ENCODE peak calls at places on chromosomes 7 and 10, in nine cellular contexts. C is GM12892; O is effector CD4-positive, alpha-beta T cell; U is stimulated activated CD4-positive, alpha-beta T cell treated with anti-CD3 and anti-CD28 coated beads, TNF-alpha, amount 100 ng/mL, for 1 hour; Q is neural progenitor cell; K is naive B cell; V is NCI-H1092; E is activated T-cell treated with anti-CD3 and anti-CD28 coated beads, Interleukin-2, amount 50 U/mL, for 48 hours; T is HTR-8/SVneo. M is an unnamed sample.

GRCh38 chr7:39618868-39619267 is 4.5 kb upstream of the RALA start:
- DNase-seq in Q (no peak), T (no peak), V (no peak), C (no peak), E (no peak), O (no peak), K (no peak), U (no peak), M (no peak)

GRCh38 chr10:77151395-77151794 is 486.2 kb downstream of the KCNMA1 start:
- DNase-seq in C (no peak), K (no peak), O (no peak), Q (no peak), T (no peak), U (no peak), E (no peak), V (no peak), M (no peak)

GRCh38 chr7:35805876-35806275 is 5.0 kb downstream of the SEPTIN7 start:
- DNase-seq in U (no peak), Q (no peak), E (no peak), T (no peak), C (no peak), O (no peak), K (no peak), V (no peak), M (no peak)

GRCh38 chr10:130761032-130761575 is 550.4 kb downstream of the TCERG1L start:
- DNase-seq in K (no peak), V (no peak), C (no peak), T (no peak), Q (no peak), U (no peak), O (no peak), E (no peak), M (no peak)

GRCh38 chr7:47078241-47078640 is 503.7 kb downstream of the TNS3 start:
- DNase-seq in K (no peak), O (no peak), Q (no peak), U (no peak), E (no peak), V (no peak), T (no peak), C (no peak), M (no peak)

GRCh38 chr10:63515002-63515763 is 6.0 kb upstream of the REEP3 start:
- DNase-seq in O (no peak), Q (peak), C (no peak), T (peak), E (no peak), U (no peak), V (no peak), K (no peak), M (no peak)

GRCh38 chr7:139739863-139740597 is 37.8 kb downstream of the HIPK2 start:
- DNase-seq in U (no peak), K (no peak), O (no peak), E (no peak), V (peak), T (no peak), C (no peak), Q (no peak), M (no peak)

GRCh38 chr10:96415896-96416554 is 57.2 kb upstream of the OPALIN start:
- DNase-seq in C (no peak), U (no peak), O (no peak), E (no peak), Q (no peak), K (no peak), V (no peak), T (no peak), M (no peak)

GRCh38 chr10:16957038-16957437 is 139.8 kb upstream of the RSU1 start:
- DNase-seq in Q (no peak), O (no peak), E (no peak), C (no peak), T (no peak), U (no peak), K (no peak), V (no peak), M (no peak)

GRCh38 chr7:73838642-73839041 is 3.7 kb downstream of the METTL27 start:
- DNase-seq in K (no peak), O (no peak), T (no peak), V (no peak), C (no peak), U (no peak), Q (no peak), E (no peak), M (no peak)

GRCh38 chr7:1950066-1950622 is 280.1 kb downstream of the ELFN1 start:
- DNase-seq in U (no peak), E (no peak), T (no peak), Q (no peak), O (no peak), C (no peak), V (no peak), K (no peak), M (no peak)

GRCh38 chr10:43203491-43204393 is 63.1 kb downstream of the RASGEF1A start:
- DNase-seq in K (peak), C (peak), E (peak), T (no peak), V (no peak), Q (peak), O (no peak), U (no peak), M (no peak)

GRCh38 chr7:50660040-50660829 is 95.0 kb upstream of the DDC start:
- DNase-seq in T (no peak), O (peak), K (peak), Q (no peak), V (no peak), U (no peak), E (peak), C (no peak), M (no peak)

GRCh38 chr7:85030893-85031292 is 156.0 kb downstream of the SEMA3D start:
- DNase-seq in K (peak), T (peak), E (no peak), O (no peak), U (no peak), C (no peak), V (no peak), Q (peak), M (no peak)

GRCh38 chr7:131188367-131189339 is 139.0 kb upstream of the MKLN1 start:
- DNase-seq in T (peak), E (peak), U (peak), O (peak), V (no peak), Q (no peak), K (no peak), C (no peak), M (no peak)

GRCh38 chr7:79531116-79531515 is 77.6 kb upstream of the MAGI2 start:
- DNase-seq in T (no peak), K (no peak), V (no peak), E (no peak), Q (no peak), U (no peak), C (no peak), O (no peak), M (no peak)

GRCh38 chr10:51716981-51717380 is 17.6 kb upstream of the CSTF2T start:
- DNase-seq in E (no peak), Q (no peak), V (no peak), O (no peak), K (no peak), U (no peak), C (no peak), T (no peak), M (no peak)

GRCh38 chr10:73597346-73597745 is 6.2 kb upstream of the USP54 start:
- DNase-seq in C (no peak), Q (no peak), E (no peak), T (no peak), U (no peak), V (no peak), O (no peak), K (no peak), M (no peak)

GRCh38 chr7:157431173-157431950 is 94.6 kb downstream of the DNAJB6 start:
- DNase-seq in O (no peak), E (no peak), K (no peak), T (no peak), C (no peak), V (no peak), Q (no peak), U (no peak), M (no peak)

GRCh38 chr7:7548407-7548806 is 12.7 kb upstream of the COL28A1 start:
- DNase-seq in C (no peak), T (no peak), K (no peak), E (no peak), Q (no peak), V (no peak), O (no peak), U (no peak), M (no peak)

GRCh38 chr10:97031459-97031858 is 154.3 kb downstream of the SLIT1 start:
- DNase-seq in C (no peak), U (no peak), O (no peak), T (no peak), V (no peak), Q (no peak), E (no peak), K (no peak), M (no peak)

GRCh38 chr10:64397125-64397524 is 875.9 kb downstream of the REEP3 start:
- DNase-seq in U (no peak), O (no peak), T (no peak), Q (no peak), K (no peak), E (no peak), C (no peak), V (no peak), M (no peak)

GRCh38 chr7:5396542-5396941 is 27.1 kb downstream of the TNRC18 start:
- DNase-seq in V (no peak), Q (no peak), E (peak), C (peak), T (no peak), O (peak), K (peak), U (peak), M (peak)

GRCh38 chr7:50594136-50594535 is 28.9 kb upstream of the DDC start:
- DNase-seq in V (no peak), E (no peak), C (no peak), K (no peak), U (no peak), Q (no peak), O (no peak), T (no peak), M (no peak)

GRCh38 chr10:74932648-74933047 is 106.2 kb downstream of the KAT6B start:
- DNase-seq in K (no peak), E (no peak), C (no peak), Q (no peak), O (no peak), U (no peak), T (no peak), V (peak), M (peak)

GRCh38 chr10:34249634-34250033 is 565.5 kb downstream of the PARD3 start:
- DNase-seq in Q (peak), T (peak), U (no peak), V (peak), O (no peak), E (no peak), K (no peak), C (no peak), M (peak)

GRCh38 chr7:71155236-71155635 is 23.3 kb downstream of the GALNT17 start:
- DNase-seq in E (no peak), C (no peak), V (no peak), Q (no peak), T (no peak), U (no peak), K (no peak), O (no peak), M (no peak)

GRCh38 chr10:54363390-54363789 is 437.6 kb downstream of the PCDH15 start:
- DNase-seq in T (no peak), C (no peak), E (no peak), U (no peak), V (no peak), Q (no peak), O (no peak), K (no peak), M (no peak)

GRCh38 chr10:12444981-12445700 is 95.8 kb downstream of the CAMK1D start:
- DNase-seq in U (no peak), C (no peak), Q (no peak), V (no peak), E (no peak), K (no peak), O (no peak), T (no peak), M (no peak)

GRCh38 chr10:102869290-102870198 is at the start of gene AS3MT:
- DNase-seq in V (peak), Q (peak), C (peak), U (no peak), O (no peak), E (peak), K (no peak), T (peak), M (peak)

GRCh38 chr7:51995780-51996179 is 679.2 kb upstream of the COBL start:
- DNase-seq in T (no peak), U (no peak), C (no peak), E (no peak), K (no peak), V (no peak), Q (no peak), O (no peak), M (no peak)

GRCh38 chr7:8147004-8147403 is 115.0 kb downstream of the ICA1 start:
- DNase-seq in U (no peak), K (no peak), C (no peak), O (no peak), T (no peak), E (no peak), Q (peak), V (peak), M (peak)